ENCODE peak calls at places on chromosomes 1 and 21, in ten cellular contexts. R, A, N, S, W, F, X, C, G and Y are unnamed samples.

GRCh38 chr1:30469426-30469825 is 254.0 kb downstream of the MATN1 start:
- DNase-seq in R (no peak), A (no peak), N (no peak), S (no peak), W (no peak), F (no peak), X (no peak), C (no peak), G (no peak), Y (no peak)

GRCh38 chr1:233575450-233575849 is 38.5 kb upstream of the KCNK1 start:
- DNase-seq in R (no peak), A (no peak), N (no peak), S (no peak), W (no peak), F (no peak), X (no peak), C (no peak), G (no peak), Y (no peak)

GRCh38 chr1:177913762-177914540 is 55.9 kb downstream of the SEC16B start:
- DNase-seq in R (no peak), A (no peak), N (no peak), S (peak), W (no peak), F (peak), X (no peak), C (peak), G (peak), Y (no peak)

GRCh38 chr1:46481961-46482360 is 7.7 kb upstream of the DMBX1 start:
- DNase-seq in R (no peak), A (no peak), N (no peak), S (no peak), W (no peak), F (no peak), X (no peak), C (no peak), G (no peak), Y (no peak)

GRCh38 chr1:157490337-157491165 is 61.8 kb downstream of the FCRL5 start:
- DNase-seq in R (no peak), A (peak), N (peak), S (peak), W (no peak), F (no peak), X (peak), C (peak), G (peak), Y (no peak)

GRCh38 chr1:67970088-67970487 is 80.3 kb downstream of the DIRAS3 start:
- DNase-seq in R (no peak), A (no peak), N (no peak), S (no peak), W (no peak), F (peak), X (no peak), C (peak), G (peak), Y (no peak)

GRCh38 chr1:41898191-41898713 is 20.5 kb downstream of the HIVEP3 start:
- DNase-seq in R (no peak), A (no peak), N (no peak), S (no peak), W (no peak), F (peak), X (no peak), C (peak), G (peak), Y (no peak)

GRCh38 chr1:86155807-86156561 is 588 bp downstream of the COL24A1 start:
- DNase-seq in R (no peak), A (peak), N (peak), S (no peak), W (no peak), F (peak), X (peak), C (peak), G (peak), Y (no peak)

GRCh38 chr1:69871412-69871811 is 303.7 kb downstream of the LRRC7 start:
- DNase-seq in R (no peak), A (no peak), N (no peak), S (no peak), W (no peak), F (no peak), X (no peak), C (no peak), G (no peak), Y (no peak)

GRCh38 chr21:14900611-14901010 is 164.2 kb downstream of the NRIP1 start:
- DNase-seq in R (no peak), A (no peak), N (no peak), S (no peak), W (no peak), F (peak), X (no peak), C (peak), G (no peak), Y (no peak)

GRCh38 chr1:77316006-77316405 is 34.2 kb downstream of the AK5 start:
- DNase-seq in R (no peak), A (no peak), N (no peak), S (no peak), W (no peak), F (peak), X (no peak), C (peak), G (peak), Y (no peak)

GRCh38 chr1:38133781-38134180 is 87.2 kb upstream of the POU3F1 start:
- DNase-seq in R (no peak), A (no peak), N (no peak), S (no peak), W (no peak), F (no peak), X (no peak), C (no peak), G (no peak), Y (no peak)

GRCh38 chr1:48761986-48762385 is 14.7 kb downstream of the BEND5 start:
- DNase-seq in R (no peak), A (no peak), N (no peak), S (no peak), W (no peak), F (peak), X (no peak), C (peak), G (peak), Y (no peak)

GRCh38 chr1:109249654-109250401 is 489 bp downstream of the CELSR2 start:
- DNase-seq in R (no peak), A (no peak), N (no peak), S (no peak), W (peak), F (no peak), X (no peak), C (no peak), G (no peak), Y (no peak)
- H3K4me3 ChIP-seq in R (peak), A (peak), N (peak), S (peak), W (peak), F (peak), X (peak), C (peak), G (peak), Y (peak)

GRCh38 chr1:18401921-18402320 is 78.8 kb upstream of the KLHDC7A start:
- DNase-seq in R (no peak), A (no peak), N (no peak), S (no peak), W (no peak), F (no peak), X (no peak), C (no peak), G (no peak), Y (no peak)

GRCh38 chr1:18400347-18401102 is 80.2 kb upstream of the KLHDC7A start:
- DNase-seq in R (no peak), A (no peak), N (no peak), S (no peak), W (no peak), F (no peak), X (no peak), C (no peak), G (no peak), Y (no peak)

GRCh38 chr1:18397636-18398035 is 83.1 kb upstream of the KLHDC7A start:
- DNase-seq in R (no peak), A (no peak), N (no peak), S (no peak), W (no peak), F (no peak), X (no peak), C (no peak), G (no peak), Y (no peak)

GRCh38 chr1:18396247-18396646 is 84.5 kb upstream of the KLHDC7A start:
- DNase-seq in R (no peak), A (no peak), N (no peak), S (no peak), W (no peak), F (peak), X (no peak), C (peak), G (no peak), Y (no peak)

DNA sequence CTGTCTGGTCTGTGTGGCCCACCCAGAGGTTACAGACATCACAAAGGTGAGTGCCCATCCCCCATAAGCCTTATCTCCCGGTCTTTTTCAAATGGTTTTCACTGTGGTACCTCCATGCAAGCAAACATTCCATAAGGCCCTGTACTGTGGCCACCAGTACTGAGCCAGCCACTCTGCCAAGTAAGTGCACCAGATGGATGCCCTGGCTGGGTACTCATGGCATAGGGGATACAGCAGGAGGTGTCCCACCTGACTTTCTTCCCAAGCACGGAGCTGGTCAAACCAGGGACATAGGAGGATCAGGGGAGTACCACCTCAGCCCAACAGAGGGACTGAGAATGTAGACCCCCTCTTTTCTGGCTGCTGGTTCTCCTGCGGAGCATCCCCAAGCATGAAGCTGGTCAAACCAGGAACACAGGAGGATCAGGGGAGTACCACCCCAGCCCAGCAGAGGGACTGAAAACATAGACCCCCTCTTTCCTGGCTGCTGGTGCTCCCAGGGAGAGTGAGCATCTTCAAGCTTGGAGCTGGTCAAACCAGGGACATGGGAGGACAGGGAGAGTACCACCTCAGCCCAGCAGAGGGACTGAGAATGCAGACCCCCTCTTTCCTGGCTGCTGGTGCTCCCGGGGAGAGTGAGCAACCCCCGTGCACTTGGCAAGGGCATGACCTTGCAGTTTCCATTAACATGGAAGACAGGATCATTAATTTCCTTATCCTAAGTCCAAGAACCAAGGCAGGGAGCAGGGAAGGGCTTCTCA is 81.8 kb upstream of the KLHDC7A start:
- DNase-seq in R (no peak), A (no peak), N (no peak), S (no peak), W (no peak), F (no peak), X (no peak), C (no peak), G (no peak), Y (no peak)
- TF ChIP-seq CTCF in R (no peak), A (no peak), N (no peak), S (no peak), W (no peak), F (no peak), X (no peak), C (no peak), G (no peak), Y (no peak)

DNA sequence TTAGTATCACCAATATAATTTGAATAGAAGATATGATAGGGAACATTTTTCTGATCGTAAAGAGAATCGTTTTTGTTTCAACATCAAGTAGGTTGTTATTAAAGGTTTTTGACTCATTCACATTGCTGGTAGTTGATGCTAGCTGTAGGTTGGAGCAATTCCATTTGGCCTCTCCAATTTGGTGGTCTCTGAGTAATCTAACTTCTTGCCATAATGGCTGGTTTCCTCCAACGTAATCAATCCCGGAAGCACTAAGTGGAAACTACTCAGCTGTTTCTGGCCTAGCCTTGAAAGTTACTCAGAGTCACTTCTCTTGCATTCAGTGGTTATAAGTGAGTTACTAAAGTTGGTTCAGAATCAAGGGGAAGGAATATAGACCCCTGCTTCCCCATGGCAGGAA is 26.0 kb downstream of the RCOR3 start:
- DNase-seq in R (no peak), A (no peak), N (no peak), S (no peak), W (no peak), F (peak), X (no peak), C (peak), G (peak), Y (no peak)
- H3K4me3 ChIP-seq in R (no peak), A (no peak), N (no peak), S (no peak), W (no peak), F (no peak), X (no peak), C (no peak), G (no peak), Y (no peak)

DNA sequence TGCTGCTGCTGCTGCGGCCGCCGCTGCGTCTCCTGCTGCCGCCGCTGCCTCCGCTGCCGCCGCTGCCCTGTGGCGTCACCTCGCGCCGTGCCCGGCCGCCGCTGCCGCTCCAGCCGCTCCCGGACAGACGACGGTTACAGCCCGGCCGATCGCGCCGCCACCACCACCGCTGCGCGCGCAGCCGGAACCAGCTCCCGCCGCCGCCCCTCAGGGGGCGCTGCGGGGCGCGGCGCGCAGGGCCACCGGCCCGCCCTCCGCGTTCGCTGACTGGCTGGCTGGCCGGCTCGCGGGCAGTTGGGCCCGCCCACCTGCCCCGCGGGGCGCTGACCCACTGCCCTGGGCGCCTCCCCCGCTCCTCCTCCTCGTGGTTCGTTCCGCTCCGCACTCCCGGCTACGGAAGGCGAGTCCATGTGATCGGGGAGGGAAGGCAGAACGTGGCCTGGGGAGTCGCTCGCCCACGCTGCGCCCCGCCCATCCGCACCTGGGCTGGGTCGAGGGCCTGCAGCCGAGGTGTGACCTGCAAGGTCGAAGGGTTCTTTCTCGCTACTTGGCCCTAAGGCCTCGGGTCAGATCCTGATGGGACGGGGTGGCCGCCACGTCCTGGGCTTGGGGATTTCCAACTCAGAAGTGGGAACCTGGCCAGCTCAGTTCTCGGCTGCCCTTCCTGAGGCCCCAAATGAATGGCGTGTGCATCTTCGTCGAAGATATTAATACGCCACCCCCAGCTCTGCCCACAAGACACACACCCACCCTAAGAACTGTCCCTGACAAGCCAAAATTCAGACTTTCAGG is at the start of gene PTP4A2:
- DNase-seq in R (peak), A (peak), N (peak), S (peak), W (peak), F (peak), X (peak), C (peak), G (peak), Y (peak)
- TF ChIP-seq CTCF in R (peak), A (peak), N (peak), S (peak), W (no peak), F (peak), X (no peak), C (peak), G (peak), Y (no peak)

DNA sequence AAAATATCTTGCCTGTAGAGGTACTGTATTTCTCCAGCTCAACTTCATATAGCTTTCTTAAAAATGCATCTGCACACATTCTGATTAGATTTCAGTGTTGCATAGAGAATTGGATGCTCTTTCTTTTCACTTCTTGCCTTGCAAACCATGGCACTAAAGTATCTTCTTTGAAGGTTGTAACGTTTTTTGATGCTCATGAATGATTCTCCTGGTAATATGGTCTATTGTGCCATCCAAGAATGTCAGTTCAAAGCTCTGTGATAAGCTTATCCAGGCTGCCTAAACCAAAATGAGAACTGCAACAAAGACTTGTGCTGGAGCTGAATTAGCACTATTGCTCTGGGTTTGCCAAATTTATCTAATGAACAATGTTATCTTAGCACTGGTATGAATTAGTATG is 1.9 kb downstream of the SGIP1 start:
- DNase-seq in R (no peak), A (no peak), N (no peak), S (no peak), W (no peak), F (no peak), X (no peak), C (no peak), G (no peak), Y (no peak)
- H3K4me3 ChIP-seq in R (no peak), A (peak), N (peak), S (no peak), W (peak), F (peak), X (no peak), C (peak), G (peak), Y (peak)

GRCh38 chr1:195886000-195886399 is 722.2 kb downstream of the KCNT2 start:
- DNase-seq in R (no peak), A (no peak), N (no peak), S (no peak), W (no peak), F (no peak), X (no peak), C (no peak), G (no peak), Y (no peak)
- TF ChIP-seq CTCF in R (peak), A (no peak), N (no peak), S (peak), W (no peak), F (no peak), X (peak), C (peak), G (peak), Y (peak)

GRCh38 chr1:201463071-201463552 is 5.9 kb downstream of the PHLDA3 start:
- DNase-seq in R (no peak), A (no peak), N (peak), S (no peak), W (peak), F (no peak), X (no peak), C (no peak), G (no peak), Y (no peak)

GRCh38 chr1:201468844-201469644 is at the start of gene PHLDA3:
- DNase-seq in R (no peak), A (peak), N (peak), S (no peak), W (peak), F (peak), X (peak), C (peak), G (peak), Y (no peak)

GRCh38 chr1:201466492-201466891 is 2.5 kb downstream of the PHLDA3 start:
- DNase-seq in R (no peak), A (no peak), N (peak), S (no peak), W (no peak), F (no peak), X (no peak), C (no peak), G (no peak), Y (peak)

GRCh38 chr1:201468501-201468843 is 516 bp downstream of the PHLDA3 start:
- DNase-seq in R (no peak), A (peak), N (peak), S (no peak), W (no peak), F (no peak), X (peak), C (no peak), G (no peak), Y (no peak)

DNA sequence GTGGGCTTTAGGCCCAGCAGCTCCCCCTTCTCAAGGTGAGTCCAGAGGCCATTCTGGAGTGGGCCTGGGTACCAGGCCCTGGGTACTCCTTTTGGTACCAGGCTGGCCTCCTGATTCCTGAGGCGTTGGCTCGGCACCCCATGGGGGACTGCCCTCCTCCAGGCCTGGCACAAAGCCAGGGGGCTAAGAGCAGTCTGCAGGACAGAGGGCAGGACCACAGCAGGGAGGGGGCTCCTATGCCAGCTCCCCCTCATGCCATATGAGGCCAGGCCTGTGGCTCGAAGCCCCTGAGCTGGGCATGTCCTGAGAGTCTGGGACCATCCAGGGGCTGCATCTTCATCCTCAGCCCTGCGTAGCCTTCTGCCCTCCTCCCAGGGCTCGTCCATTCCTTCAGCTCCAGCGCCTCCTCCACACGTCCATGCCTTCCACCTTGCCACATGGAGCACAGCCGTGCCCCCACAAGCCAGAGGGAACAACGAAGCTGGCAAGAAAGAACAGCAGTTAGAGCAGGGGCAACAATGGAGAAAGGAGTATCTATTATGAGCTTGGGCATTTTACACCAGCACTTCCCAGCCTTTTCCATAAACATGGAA is 3.2 kb downstream of the PHLDA3 start:
- DNase-seq in R (no peak), A (no peak), N (no peak), S (no peak), W (no peak), F (no peak), X (no peak), C (no peak), G (no peak), Y (no peak)
- H3K4me3 ChIP-seq in R (peak), A (peak), N (peak), S (no peak), W (peak), F (peak), X (peak), C (peak), G (peak), Y (peak)

DNA sequence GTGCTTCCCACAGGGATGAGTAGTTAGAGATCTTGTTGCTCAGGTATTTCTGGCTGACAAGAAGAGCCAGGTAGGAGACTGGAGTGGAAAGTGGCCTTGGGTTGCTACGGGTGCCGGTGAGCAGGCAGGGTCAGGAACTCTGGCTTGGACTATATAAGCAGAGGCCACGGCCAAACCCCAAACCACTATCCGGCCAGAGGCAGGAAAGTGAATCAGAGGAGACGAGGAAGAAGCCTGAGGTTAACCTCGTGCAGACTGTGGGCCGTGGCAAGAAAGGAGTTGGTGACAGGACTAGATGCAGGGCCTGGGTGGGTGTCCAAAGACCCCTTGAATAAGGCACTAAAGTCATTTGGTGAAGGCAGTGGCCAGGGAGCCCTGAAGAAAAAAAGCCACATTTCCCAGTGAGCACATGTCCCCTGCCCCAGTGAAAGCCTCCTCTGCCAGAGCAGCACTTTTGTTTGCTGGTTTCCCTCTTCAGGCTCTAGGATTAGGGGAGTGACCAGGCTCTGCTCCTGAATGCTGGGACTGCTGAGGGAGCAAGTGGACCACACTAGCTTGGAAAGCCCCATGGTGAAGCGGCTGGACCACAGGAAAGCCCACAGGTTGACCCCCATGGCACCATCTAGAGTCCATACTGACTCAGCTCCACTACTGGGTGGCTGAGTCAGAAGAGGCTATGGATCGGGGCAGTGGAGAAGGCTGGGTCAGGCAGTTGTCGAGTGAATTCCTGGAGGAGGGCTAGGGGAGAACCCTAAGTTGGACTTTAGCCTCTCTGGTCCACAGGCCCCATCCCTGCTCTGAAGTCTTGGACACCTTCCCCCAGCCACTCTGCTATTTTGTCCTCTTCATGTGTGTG is 23.4 kb downstream of the CSF1 start:
- DNase-seq in R (no peak), A (no peak), N (no peak), S (no peak), W (no peak), F (peak), X (no peak), C (peak), G (peak), Y (no peak)
- TF ChIP-seq CTCF in R (no peak), A (no peak), N (no peak), S (no peak), W (no peak), F (no peak), X (no peak), C (peak), G (no peak), Y (no peak)